ENCODE peak calls at places on chromosomes 5 and 9, in eight cellular contexts. C is GM23338, P is upper lobe of left lung, E is endothelial cell of umbilical vein, T is sigmoid colon, H is HCT116, S is breast epithelium, K is suprapubic skin. V is an unnamed sample.
A peak's percentile ranks its signal among the peaks of the same experiment; 100 is the strongest.

GRCh38 chr9:72038890-72039410 is 21.5 kb downstream of the C9orf57 start:
- DNase-seq in C (peak; percentile 91), P (peak; percentile 76), E (peak; percentile 74), T (peak; percentile 84), H (peak; percentile 83), S (peak; percentile 41), K (peak; percentile 80), V (peak; percentile 65)

GRCh38 chr5:179906795-179907569 is 715 bp downstream of the TBC1D9B start:
- DNase-seq in C (peak; percentile 63), P (peak; percentile 54), E (peak; percentile 26), T (peak; percentile 75), H (no peak), S (no peak), K (no peak), V (peak; percentile 30)

GRCh38 chr9:137113385-137114159 is 961 bp downstream of the DPP7 start:
- DNase-seq in C (peak; percentile 51), P (no peak), E (no peak), T (peak; percentile 62), H (no peak), S (no peak), K (peak; percentile 55), V (no peak)

GRCh38 chr5:165579911-165580310 is 2074.5 kb downstream of the MAT2B start:
- DNase-seq in C (no peak), P (no peak), E (no peak), T (no peak), H (no peak), S (no peak), K (no peak), V (no peak)

GRCh38 chr9:125747053-125747764 is at the start of gene PBX3:
- DNase-seq in C (peak; percentile 69), P (peak; percentile 57), E (peak; percentile 38), T (peak; percentile 81), H (no peak), S (peak; percentile 32), K (peak; percentile 74), V (peak; percentile 42)

GRCh38 chr5:140877262-140877581 is 2.1 kb downstream of the PCDHA12 start:
- DNase-seq in C (no peak), P (no peak), E (no peak), T (no peak), H (no peak), S (no peak), K (no peak), V (no peak)

GRCh38 chr5:94081088-94081487 is 339.7 kb upstream of the POU5F2 start:
- DNase-seq in C (no peak), P (no peak), E (no peak), T (no peak), H (no peak), S (no peak), K (no peak), V (no peak)

GRCh38 chr9:125878241-125878640 is 131.1 kb downstream of the PBX3 start:
- DNase-seq in C (peak; percentile 28), P (no peak), E (no peak), T (no peak), H (no peak), S (no peak), K (no peak), V (no peak)

GRCh38 chr9:78239506-78239905 is 3.6 kb downstream of the CEP78 start:
- DNase-seq in C (peak; percentile 49), P (peak; percentile 28), E (no peak), T (no peak), H (no peak), S (no peak), K (no peak), V (peak; percentile 38)

GRCh38 chr5:3597002-3597726 is 1.5 kb downstream of the IRX1 start:
- DNase-seq in C (peak; percentile 48), P (no peak), E (no peak), T (no peak), H (no peak), S (no peak), K (no peak), V (no peak)

GRCh38 chr5:142492781-142493281 is 168.0 kb upstream of the SPRY4 start:
- DNase-seq in C (no peak), P (no peak), E (peak; percentile 68), T (no peak), H (no peak), S (no peak), K (no peak), V (no peak)

GRCh38 chr9:105026451-105026850 is 98.5 kb upstream of the ABCA1 start:
- DNase-seq in C (no peak), P (no peak), E (no peak), T (no peak), H (no peak), S (no peak), K (no peak), V (no peak)

GRCh38 chr5:43602456-43602817 is 543 bp upstream of the NNT start:
- DNase-seq in C (peak; percentile 56), P (peak; percentile 44), E (peak; percentile 70), T (peak; percentile 74), H (no peak), S (peak; percentile 18), K (peak; percentile 61), V (peak; percentile 10)

GRCh38 chr9:88583901-88584596 is 49.1 kb downstream of the NXNL2 start:
- DNase-seq in C (no peak), P (no peak), E (peak; percentile 56), T (no peak), H (no peak), S (no peak), K (no peak), V (no peak)

GRCh38 chr5:127399068-127399467 is 108.5 kb downstream of the MEGF10 start:
- DNase-seq in C (no peak), P (no peak), E (no peak), T (no peak), H (no peak), S (no peak), K (no peak), V (no peak)

GRCh38 chr5:54457094-54457531 is 1.6 kb downstream of the HSPB3 start:
- DNase-seq in C (peak; percentile 19), P (no peak), E (no peak), T (no peak), H (no peak), S (no peak), K (no peak), V (no peak)

GRCh38 chr9:134624119-134624826 is 17.3 kb upstream of the COL5A1 start:
- DNase-seq in C (no peak), P (peak; percentile 15), E (no peak), T (peak; percentile 62), H (no peak), S (no peak), K (peak; percentile 63), V (no peak)

GRCh38 chr9:95087659-95088242 is 229.8 kb downstream of the FANCC start:
- DNase-seq in C (peak; percentile 48), P (peak; percentile 49), E (no peak), T (peak; percentile 72), H (no peak), S (no peak), K (peak; percentile 61), V (no peak)

GRCh38 chr5:180352116-180352975 is 790 bp downstream of the GFPT2 start:
- DNase-seq in C (peak; percentile 43), P (no peak), E (no peak), T (peak; percentile 83), H (no peak), S (peak; percentile 24), K (no peak), V (no peak)

GRCh38 chr5:138913773-138914172 is 38.6 kb upstream of the LRRTM2 start:
- DNase-seq in C (no peak), P (no peak), E (no peak), T (no peak), H (no peak), S (no peak), K (no peak), V (no peak)

DNA sequence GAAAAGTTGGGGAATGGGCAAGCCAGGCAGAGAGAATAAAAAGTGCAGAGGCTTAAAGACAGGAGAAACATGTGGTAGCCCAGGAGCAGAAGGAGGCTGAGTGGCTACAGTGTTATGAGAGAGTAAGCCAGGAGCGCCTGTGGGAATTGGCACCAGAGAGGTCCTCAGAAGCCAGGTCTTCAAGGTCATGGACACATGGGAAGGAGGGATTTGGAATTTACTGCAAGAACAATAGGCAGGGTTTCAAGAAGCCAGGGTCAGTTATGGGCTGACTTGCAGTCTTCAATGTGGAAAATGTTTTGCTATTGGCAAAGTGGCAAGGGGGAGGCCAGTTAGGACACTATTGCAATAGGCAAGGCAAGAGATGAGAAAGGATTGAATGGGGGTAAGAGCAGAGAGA is 29.3 kb downstream of the ERAP1 start:
- DNase-seq in C (no peak), P (no peak), E (no peak), T (peak; percentile 66), H (no peak), S (no peak), K (no peak), V (no peak)
- TF ChIP-seq POLR2AphosphoS5 in C (no peak), P (no peak), E (no peak), T (no peak), H (no peak), S (no peak), K (no peak), V (no peak)

DNA sequence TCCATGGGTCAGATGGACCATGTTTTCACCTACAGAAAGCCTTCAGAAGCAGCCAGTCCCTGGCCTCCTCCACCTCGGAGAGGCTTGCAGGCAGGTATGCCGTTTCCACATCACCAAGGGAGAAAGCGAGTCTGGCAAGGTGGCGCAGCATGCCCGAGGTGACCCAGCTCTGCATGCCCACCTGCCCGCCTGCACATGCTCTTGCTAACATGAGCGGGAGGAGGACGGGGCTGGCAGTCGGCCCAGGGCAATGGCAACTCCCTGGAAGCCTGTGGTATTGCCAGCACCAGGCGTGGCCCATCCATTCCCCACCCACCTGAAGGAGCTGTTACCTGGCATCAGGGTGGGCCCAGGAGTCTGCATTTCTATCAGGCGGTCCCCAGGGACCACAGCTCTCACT is 3.3 kb upstream of the NINJ1 start:
- DNase-seq in C (no peak), P (no peak), E (no peak), T (no peak), H (no peak), S (no peak), K (no peak), V (no peak)
- H3K4me1 ChIP-seq in C (peaks cover 12% of the 10 kb centered on the region), P (peaks cover 19% of the 10 kb centered on the region), E (peaks cover 22% of the 10 kb centered on the region), T (peaks cover 29% of the 10 kb centered on the region), H (peaks cover 25% of the 10 kb centered on the region), S (peaks cover 8% of the 10 kb centered on the region), K (peaks cover 73% of the 10 kb centered on the region), V (peaks cover 20% of the 10 kb centered on the region)

DNA sequence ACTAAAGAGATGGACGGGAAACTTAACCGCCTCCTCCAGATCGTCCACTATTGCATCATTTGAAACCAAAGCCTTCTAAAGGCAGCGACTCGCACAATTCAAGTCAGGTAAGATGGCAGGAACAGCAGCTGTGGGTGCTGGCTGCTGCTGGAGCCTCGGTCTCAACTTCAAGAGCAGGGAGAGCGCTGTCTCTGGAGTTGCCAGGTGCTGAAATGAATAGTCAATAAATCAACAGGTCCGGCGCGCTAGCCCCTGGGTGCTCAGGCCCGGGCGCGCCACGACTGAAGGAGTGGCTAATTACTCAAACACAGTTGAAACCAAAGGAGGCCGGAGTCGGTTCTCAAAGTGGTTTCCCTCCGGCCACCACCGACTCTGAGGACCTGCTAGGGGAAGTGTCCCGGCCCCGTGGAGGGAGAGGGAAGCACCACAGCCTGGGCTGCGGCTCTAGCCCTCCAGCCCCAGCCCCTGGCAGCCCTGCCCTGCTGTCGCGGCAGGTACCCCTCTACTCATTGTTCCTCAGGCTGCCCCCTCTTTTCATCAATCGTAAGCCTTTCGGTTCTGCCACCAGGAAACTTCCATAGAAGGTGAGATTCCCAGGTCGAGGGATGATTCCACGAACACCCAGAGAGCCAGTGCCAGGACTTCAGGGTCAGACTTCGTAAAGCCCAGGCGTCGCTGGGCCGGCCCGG is 804 bp downstream of the TTC39B start:
- DNase-seq in C (peak; percentile 73), P (peak; percentile 88), E (peak; percentile 41), T (peak; percentile 79), H (no peak), S (peak; percentile 84), K (peak; percentile 83), V (peak; percentile 78)
- TF ChIP-seq POLR2AphosphoS5 in C (peak; percentile 25), P (peak; percentile 36), E (no peak), T (peak; percentile 11), H (no peak), S (peak; percentile 25), K (no peak), V (peak; percentile 73)

GRCh38 chr5:135208555-135209494 is 174.8 kb upstream of the PITX1 start:
- DNase-seq in C (peak; percentile 10), P (no peak), E (peak; percentile 97), T (peak; percentile 79), H (peak; percentile 68), S (peak; percentile 15), K (peak; percentile 41), V (no peak)
- H3K4me1 ChIP-seq in C (peaks cover 9% of the 10 kb centered on the region), P (no peaks in the 10 kb centered on the region), E (peaks cover 25% of the 10 kb centered on the region), T (peaks cover 49% of the 10 kb centered on the region), H (peaks cover 24% of the 10 kb centered on the region), S (no peaks in the 10 kb centered on the region), K (no peaks in the 10 kb centered on the region), V (no peaks in the 10 kb centered on the region)